ENCODE peak calls at places on chromosomes 5 and 9, in six cellular contexts. U is HepG2, Z is H1, Y is GM12878, N is K562, A is GM12891. T is an unnamed sample.
A peak's percentile ranks its signal among the peaks of the same experiment; 100 is the strongest.

GRCh38 chr5:78113689-78114088 is 180.8 kb downstream of the AP3B1 start:
- DNase-seq in U (no peak), Z (no peak), Y (no peak), N (no peak), A (no peak), T (no peak)

GRCh38 chr9:121945849-121946248 is 147.3 kb downstream of the TTLL11 start:
- DNase-seq in U (no peak), Z (no peak), Y (no peak), N (no peak), A (no peak), T (no peak)

GRCh38 chr9:4066120-4066519 is 233.7 kb downstream of the GLIS3 start:
- DNase-seq in U (no peak), Z (no peak), Y (no peak), N (no peak), A (no peak), T (no peak)

GRCh38 chr9:130147910-130148309 is 24.3 kb upstream of the NCS1 start:
- DNase-seq in U (no peak), Z (no peak), Y (no peak), N (no peak), A (no peak), T (no peak)

GRCh38 chr5:125281662-125282061 is 535.2 kb upstream of the ZNF608 start:
- DNase-seq in U (no peak), Z (no peak), Y (no peak), N (no peak), A (no peak), T (no peak)

GRCh38 chr5:55821731-55822512 is 29.2 kb upstream of the IL31RA start:
- DNase-seq in U (no peak), Z (peak; percentile 52), Y (no peak), N (no peak), A (no peak), T (no peak)

GRCh38 chr5:134151723-134152122 is 25.0 kb downstream of the SKP1 start:
- DNase-seq in U (no peak), Z (no peak), Y (no peak), N (no peak), A (no peak), T (no peak)

GRCh38 chr5:92939428-92939827 is 641.6 kb downstream of the NR2F1-AS1 start:
- DNase-seq in U (no peak), Z (no peak), Y (no peak), N (no peak), A (no peak), T (no peak)

GRCh38 chr5:92599217-92599810 is 981.7 kb downstream of the NR2F1-AS1 start:
- DNase-seq in U (no peak), Z (no peak), Y (no peak), N (no peak), A (no peak), T (no peak)

GRCh38 chr5:103355590-103355989 is 97.0 kb downstream of the MACIR start:
- DNase-seq in U (no peak), Z (no peak), Y (no peak), N (no peak), A (no peak), T (no peak)

GRCh38 chr5:28779161-28779754 is 1740.9 kb upstream of the CDH9 start:
- DNase-seq in U (no peak), Z (no peak), Y (no peak), N (peak; percentile 2), A (no peak), T (no peak)

GRCh38 chr5:115507682-115508081 is 36.9 kb downstream of the FEM1C start:
- DNase-seq in U (no peak), Z (no peak), Y (no peak), N (no peak), A (no peak), T (no peak)

GRCh38 chr5:14166437-14166836 is 23.3 kb downstream of the TRIO start:
- DNase-seq in U (no peak), Z (no peak), Y (no peak), N (no peak), A (no peak), T (no peak)

GRCh38 chr5:10689391-10690081 is 71.5 kb downstream of the DAP start:
- DNase-seq in U (no peak), Z (peak; percentile 87), Y (no peak), N (peak; percentile 71), A (no peak), T (no peak)

GRCh38 chr5:82406200-82406773 is 128.1 kb upstream of the RPS23 start:
- DNase-seq in U (no peak), Z (no peak), Y (no peak), N (no peak), A (no peak), T (no peak)

GRCh38 chr9:98173181-98173580 is 19.3 kb downstream of the CORO2A start:
- DNase-seq in U (no peak), Z (no peak), Y (no peak), N (no peak), A (no peak), T (no peak)

DNA sequence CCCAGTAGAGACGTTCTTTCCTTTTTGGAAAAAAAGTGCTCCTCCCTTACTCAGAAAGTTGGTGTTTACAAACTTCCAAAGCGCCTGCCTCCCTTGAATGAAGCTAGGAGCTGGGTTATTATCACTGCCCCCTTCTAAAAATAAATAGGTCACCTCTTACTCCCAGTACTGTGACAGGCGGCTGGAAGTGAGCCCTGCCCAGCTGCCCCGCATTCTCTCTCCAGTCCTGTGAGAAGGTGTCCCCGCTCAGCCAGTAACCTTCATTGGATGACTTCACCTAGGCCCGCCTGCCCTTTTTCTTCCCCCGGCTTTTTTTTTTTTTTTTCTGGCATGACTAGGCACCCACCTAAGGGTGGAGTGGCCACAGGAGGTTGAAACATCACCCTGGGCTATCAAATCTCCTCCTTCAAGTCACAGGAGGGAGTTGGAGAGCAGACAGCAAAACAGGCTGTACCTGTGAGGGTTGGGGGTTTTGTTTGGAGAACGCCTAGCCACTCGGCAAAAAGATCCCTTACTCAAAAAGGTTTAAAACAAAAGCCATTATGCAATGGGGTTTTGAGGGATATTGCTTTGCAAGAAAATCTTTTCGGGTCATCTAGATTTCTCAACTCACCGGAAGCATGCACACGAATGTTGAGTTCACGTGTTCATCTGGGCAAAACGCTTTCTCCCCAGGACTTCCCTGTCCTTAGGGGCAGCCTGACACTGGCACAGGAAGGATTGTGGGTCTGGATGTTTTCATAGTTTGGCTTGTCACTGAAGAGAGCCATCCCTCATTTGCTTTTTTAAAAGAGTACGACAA is 43.3 kb upstream of the ZNF622 start:
- DNase-seq in U (no peak), Z (peak; percentile 55), Y (no peak), N (peak; percentile 43), A (no peak), T (no peak)
- TF ChIP-seq POLR2A in U (no peak), Z (no peak), Y (no peak), N (no peak), A (no peak), T (no peak)

GRCh38 chr5:463952-464351 is 21.0 kb downstream of the EXOC3 start:
- DNase-seq in U (no peak), Z (no peak), Y (no peak), N (no peak), A (no peak), T (no peak)
- TF ChIP-seq TAF1 in U (no peak), Z (no peak), Y (no peak), N (no peak), A (no peak), T (no peak)

DNA sequence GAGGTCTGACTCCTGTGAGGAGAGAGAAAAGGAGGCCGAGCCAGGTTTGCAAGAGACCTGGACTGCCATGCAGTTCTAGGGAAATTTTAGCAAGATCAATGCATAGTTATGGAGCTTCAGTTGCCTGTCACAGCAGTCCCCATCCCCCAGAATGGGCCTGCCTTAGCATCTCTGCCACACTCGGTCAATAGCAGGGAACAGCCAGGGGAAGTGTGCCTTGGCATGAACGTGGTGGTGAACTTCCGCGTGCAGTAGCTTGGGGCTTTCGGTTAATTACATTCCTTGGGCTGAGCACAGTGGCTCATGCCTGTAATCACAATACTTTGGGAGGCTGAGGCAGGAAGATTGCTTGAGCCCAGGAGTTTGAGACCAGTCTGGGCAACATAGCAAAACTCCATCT is 157.8 kb downstream of the TLE1 start:
- DNase-seq in U (no peak), Z (no peak), Y (no peak), N (no peak), A (no peak), T (no peak)
- TF ChIP-seq POLR2AphosphoS5 in U (no peak), Z (no peak), Y (no peak), N (no peak), A (no peak), T (no peak)

DNA sequence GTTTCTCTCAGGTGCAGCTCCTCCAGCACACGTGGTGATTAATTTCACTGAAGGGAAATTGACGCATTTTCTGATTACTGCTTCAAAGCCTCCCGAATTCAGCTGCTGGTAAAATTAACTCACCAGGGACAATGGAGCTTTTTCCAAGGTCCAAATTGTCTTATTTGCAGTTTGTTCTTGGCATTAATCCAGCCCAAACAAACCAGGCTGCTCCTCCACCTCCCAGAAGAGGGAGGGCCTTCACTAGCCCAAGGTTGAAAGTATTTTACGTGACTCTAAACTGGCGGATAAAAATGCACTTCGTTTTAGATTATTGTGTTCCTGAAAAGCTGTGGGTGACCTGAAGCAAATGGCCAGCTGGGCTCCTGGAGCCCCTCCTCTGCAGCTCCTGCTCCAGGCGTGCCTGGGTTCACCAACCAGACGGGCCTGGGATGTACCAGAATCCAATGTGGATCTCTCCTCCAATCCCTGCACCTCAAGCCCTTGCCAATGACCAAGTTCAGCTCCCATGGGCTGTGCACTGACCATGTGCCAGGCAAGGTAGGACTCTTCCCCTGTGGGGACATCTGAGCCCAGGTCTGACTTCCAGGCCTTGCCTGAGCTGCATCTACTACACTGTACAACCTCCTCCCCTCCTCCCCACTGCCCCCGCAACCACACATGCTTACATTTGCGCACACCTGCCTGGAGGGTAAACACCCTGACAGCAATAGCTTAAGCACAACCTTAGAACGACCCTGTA is 193.4 kb downstream of the CDK5RAP2 start:
- DNase-seq in U (peak; percentile 89), Z (no peak), Y (no peak), N (no peak), A (no peak), T (no peak)
- TF ChIP-seq POLR2A in U (peak; percentile 41), Z (no peak), Y (no peak), N (peak; percentile 32), A (no peak), T (no peak)

GRCh38 chr9:86807577-86807976 is 139.7 kb downstream of the GAS1 start:
- DNase-seq in U (no peak), Z (peak; percentile 54), Y (no peak), N (no peak), A (no peak), T (no peak)
- TF ChIP-seq TAF1 in U (no peak), Z (no peak), Y (no peak), N (no peak), A (no peak), T (no peak)

GRCh38 chr5:39218482-39219381 is 631 bp downstream of the FYB1 start:
- DNase-seq in U (no peak), Z (no peak), Y (no peak), N (peak; percentile 48), A (no peak), T (no peak)
- TF ChIP-seq POLR2AphosphoS5 in U (no peak), Z (no peak), Y (no peak), N (no peak), A (no peak), T (no peak)

GRCh38 chr5:141681695-141682641 is at the start of gene ARAP3:
- DNase-seq in U (peak; percentile 9), Z (peak; percentile 88), Y (no peak), N (peak; percentile 88), A (no peak), T (no peak)
- TF ChIP-seq POLR2A in U (no peak), Z (no peak), Y (no peak), N (peak; percentile 28), A (no peak), T (no peak)

T was measured in GM12892.